ENCODE peak calls at places on chromosomes 2 and 18, in eight cellular contexts. B is H1; L is T follicular helper cell; Q is bronchial epithelial cell; Z is cerebellar cortex; H is NCI-H2081 treated with DMSO at 0.1 percent for 48 hours; P is stimulated activated CD4-positive, alpha-beta T cell treated with anti-CD3 and anti-CD28 coated beads, TNF-alpha, amount 100 ng/mL, for 24 hours; G is activated gamma-delta T cell treated with Interleukin-2 at 50 U/mL for 16 hours. D is an unnamed sample.

GRCh38 chr2:233384017-233384416 is 29.7 kb downstream of the DGKD start:
- DNase-seq in B (no peak), L (no peak), Q (no peak), Z (no peak), H (no peak), P (no peak), G (no peak), D (no peak)

GRCh38 chr2:206982360-206982759 is 43.0 kb downstream of the CPO start:
- DNase-seq in B (no peak), L (no peak), Q (no peak), Z (peak), H (no peak), P (no peak), G (no peak), D (no peak)

GRCh38 chr2:46297546-46298271 is 502 bp downstream of the EPAS1 start:
- DNase-seq in B (no peak), L (peak), Q (peak), Z (no peak), H (no peak), P (peak), G (peak), D (no peak)

GRCh38 chr2:11257078-11257477 is 87.4 kb downstream of the ROCK2 start:
- DNase-seq in B (no peak), L (no peak), Q (no peak), Z (no peak), H (no peak), P (no peak), G (no peak), D (no peak)

GRCh38 chr2:148675708-148676107 is 31.2 kb downstream of the EPC2 start:
- DNase-seq in B (no peak), L (no peak), Q (no peak), Z (no peak), H (no peak), P (no peak), G (no peak), D (no peak)

GRCh38 chr2:80519121-80519643 is 214.6 kb upstream of the LRRTM1 start:
- DNase-seq in B (no peak), L (no peak), Q (no peak), Z (no peak), H (no peak), P (no peak), G (no peak), D (no peak)

GRCh38 chr2:198387677-198388076 is 583.3 kb downstream of the PLCL1 start:
- DNase-seq in B (no peak), L (no peak), Q (no peak), Z (no peak), H (no peak), P (no peak), G (no peak), D (no peak)

GRCh38 chr18:54607213-54607934 is 16.3 kb downstream of the DYNAP start:
- DNase-seq in B (peak), L (no peak), Q (peak), Z (no peak), H (no peak), P (no peak), G (no peak), D (no peak)

GRCh38 chr2:42410732-42411514 is 49.9 kb upstream of the COX7A2L start:
- DNase-seq in B (no peak), L (no peak), Q (no peak), Z (no peak), H (no peak), P (no peak), G (no peak), D (no peak)

GRCh38 chr2:88831792-88832248 is 140.3 kb downstream of the RPIA start:
- DNase-seq in B (peak), L (peak), Q (no peak), Z (peak), H (no peak), P (peak), G (peak), D (peak)

GRCh38 chr2:161095314-161095713 is 64.9 kb upstream of the TANK start:
- DNase-seq in B (no peak), L (no peak), Q (no peak), Z (no peak), H (no peak), P (no peak), G (no peak), D (no peak)

GRCh38 chr2:237501892-237502513 is 15.0 kb downstream of the MLPH start:
- DNase-seq in B (no peak), L (no peak), Q (no peak), Z (no peak), H (no peak), P (no peak), G (no peak), D (no peak)

GRCh38 chr2:25688236-25688635 is 14.9 kb upstream of the DTNB start:
- DNase-seq in B (no peak), L (no peak), Q (no peak), Z (no peak), H (no peak), P (no peak), G (no peak), D (no peak)

GRCh38 chr2:64014628-64015027 is 4.6 kb downstream of the VPS54 start:
- DNase-seq in B (no peak), L (no peak), Q (no peak), Z (no peak), H (no peak), P (no peak), G (no peak), D (no peak)

GRCh38 chr2:24898122-24899109 is 21.6 kb downstream of the ADCY3 start:
- DNase-seq in B (no peak), L (no peak), Q (no peak), Z (no peak), H (no peak), P (no peak), G (no peak), D (peak)

GRCh38 chr2:25371253-25372241 is 29.8 kb upstream of the DNMT3A start:
- DNase-seq in B (no peak), L (no peak), Q (no peak), Z (no peak), H (no peak), P (no peak), G (no peak), D (no peak)

GRCh38 chr2:37984589-37984988 is 59.5 kb downstream of the RMDN2 start:
- DNase-seq in B (no peak), L (no peak), Q (peak), Z (no peak), H (no peak), P (no peak), G (no peak), D (peak)